ENCODE peak calls at places on chromosomes 3 and 15, in six cellular contexts. T is A549, B is GM12878, E is HepG2, D is K562, Q is upper lobe of left lung. U is an unnamed sample.

GRCh38 chr3:63706321-63707085 is 54.0 kb downstream of the SNTN start:
- ATAC-seq in B (no peak), Q (no peak), T (no peak), E (no peak), D (no peak), U (no peak)

GRCh38 chr3:69052567-69052898 is 400 bp upstream of the TMF1 start:
- ATAC-seq in E (no peak), T (peak), B (peak), Q (peak), D (no peak), U (peak)

GRCh38 chr15:90956551-90957104 is 1.9 kb downstream of the RCCD1 start:
- ATAC-seq in T (peak), D (no peak), B (peak), Q (peak), E (no peak), U (peak)

GRCh38 chr3:192825657-192826200 is 91.9 kb downstream of the MB21D2 start:
- ATAC-seq in D (peak), E (no peak), B (peak), T (peak), Q (no peak), U (no peak)

GRCh38 chr3:197811343-197811742 is 20.3 kb downstream of the LRCH3 start:
- ATAC-seq in B (no peak), E (no peak), D (peak), Q (no peak), T (no peak), U (peak)

GRCh38 chr3:154244644-154245043 is 79.6 kb downstream of the DHX36 start:
- ATAC-seq in B (no peak), D (no peak), T (no peak), Q (no peak), E (no peak), U (no peak)

GRCh38 chr15:75830910-75831805 is 12.1 kb upstream of the UBE2Q2 start:
- ATAC-seq in E (no peak), B (no peak), Q (no peak), T (no peak), D (peak), U (no peak)

GRCh38 chr3:16331319-16331883 is 66.4 kb downstream of the OXNAD1 start:
- ATAC-seq in B (no peak), E (no peak), T (no peak), D (no peak), Q (no peak), U (no peak)

GRCh38 chr3:12143949-12144504 is 14.7 kb downstream of the TIMP4 start:
- ATAC-seq in Q (peak), T (no peak), D (no peak), B (no peak), E (no peak), U (peak)

GRCh38 chr3:45538641-45538986 is 55.9 kb upstream of the LIMD1 start:
- ATAC-seq in Q (no peak), D (no peak), B (no peak), T (no peak), E (no peak), U (peak)

GRCh38 chr3:107957506-107957905 is 133.3 kb downstream of the CD47 start:
- ATAC-seq in Q (no peak), D (no peak), T (no peak), E (no peak), B (no peak), U (peak)

GRCh38 chr3:114623420-114624046 is 329.7 kb downstream of the TIGIT start:
- ATAC-seq in E (peak), B (no peak), D (no peak), Q (no peak), T (peak), U (peak)

GRCh38 chr15:62112616-62113593 is 46.1 kb downstream of the C2CD4A start:
- ATAC-seq in Q (peak), E (peak), B (no peak), D (peak), T (peak), U (no peak)

GRCh38 chr3:39082652-39083313 is 24.6 kb downstream of the GORASP1 start:
- ATAC-seq in T (no peak), B (no peak), Q (no peak), E (no peak), D (no peak), U (no peak)

GRCh38 chr15:64010719-64011118 is 35.6 kb downstream of the DAPK2 start:
- ATAC-seq in D (peak), T (peak), E (no peak), B (peak), Q (peak), U (no peak)

GRCh38 chr15:77671274-77672056 is 38.8 kb upstream of the LINGO1 start:
- ATAC-seq in D (no peak), Q (no peak), E (no peak), B (peak), T (no peak), U (no peak)

GRCh38 chr3:123110953-123111615 is 44.3 kb downstream of the PDIA5 start:
- ATAC-seq in B (no peak), Q (no peak), T (no peak), D (no peak), E (no peak), U (no peak)

GRCh38 chr15:77516076-77516475 is 95.4 kb downstream of the HMG20A start:
- ATAC-seq in T (no peak), B (no peak), E (no peak), Q (no peak), D (no peak), U (no peak)

GRCh38 chr3:55013145-55013544 is 85.3 kb upstream of the LRTM1 start:
- ATAC-seq in B (no peak), D (no peak), T (no peak), E (peak), Q (no peak), U (no peak)

GRCh38 chr3:98945006-98945626 is 43.6 kb upstream of the DCBLD2 start:
- ATAC-seq in D (no peak), Q (no peak), B (no peak), T (no peak), E (no peak), U (no peak)

GRCh38 chr3:32004111-32004790 is 22.7 kb downstream of the ZNF860 start:
- ATAC-seq in B (no peak), E (peak), Q (no peak), T (peak), D (peak), U (no peak)

GRCh38 chr3:195853036-195853435 is 41.3 kb upstream of the MUC4 start:
- ATAC-seq in T (no peak), D (no peak), B (no peak), E (no peak), Q (no peak), U (no peak)

GRCh38 chr3:8550619-8551018 is 49.0 kb downstream of the LMCD1 start:
- ATAC-seq in Q (no peak), T (no peak), B (no peak), D (no peak), E (no peak), U (peak)

GRCh38 chr3:76873509-76874242 is 166.2 kb upstream of the ROBO2 start:
- ATAC-seq in Q (no peak), E (peak), B (no peak), D (no peak), T (no peak), U (no peak)

GRCh38 chr3:53509494-53509893 is 15.1 kb downstream of the CACNA1D start:
- ATAC-seq in B (no peak), D (no peak), E (no peak), Q (no peak), T (no peak), U (no peak)

GRCh38 chr3:112670824-112671223 is 29.9 kb upstream of the CCDC80 start:
- ATAC-seq in B (no peak), Q (no peak), D (no peak), T (no peak), E (no peak), U (no peak)

GRCh38 chr3:197219627-197220026 is 78.8 kb downstream of the DLG1 start:
- ATAC-seq in T (no peak), E (no peak), B (no peak), Q (no peak), D (no peak), U (no peak)

GRCh38 chr3:25576146-25576545 is 88.6 kb downstream of the TOP2B start:
- ATAC-seq in B (no peak), T (no peak), D (no peak), Q (no peak), E (no peak), U (no peak)

GRCh38 chr3:167084566-167084965 is 295.5 kb downstream of the ZBBX start:
- ATAC-seq in E (no peak), T (no peak), B (no peak), D (no peak), Q (no peak), U (no peak)

GRCh38 chr3:126461450-126462070 is 14.1 kb downstream of the ZXDC start:
- ATAC-seq in Q (no peak), T (no peak), D (no peak), E (no peak), B (no peak), U (no peak)

GRCh38 chr3:133273346-133273745 is 126.5 kb upstream of the BFSP2 start:
- ATAC-seq in D (no peak), B (no peak), T (no peak), E (no peak), Q (no peak), U (no peak)

GRCh38 chr3:133271491-133271890 is 128.4 kb upstream of the BFSP2 start:
- ATAC-seq in D (no peak), E (no peak), T (no peak), B (no peak), Q (no peak), U (no peak)

GRCh38 chr3:133264920-133265319 is 134.9 kb upstream of the BFSP2 start:
- ATAC-seq in D (no peak), B (no peak), Q (no peak), T (no peak), E (no peak), U (no peak)

GRCh38 chr3:133269393-133269792 is 130.5 kb upstream of the BFSP2 start:
- ATAC-seq in D (no peak), B (no peak), Q (no peak), T (no peak), E (no peak), U (no peak)

DNA sequence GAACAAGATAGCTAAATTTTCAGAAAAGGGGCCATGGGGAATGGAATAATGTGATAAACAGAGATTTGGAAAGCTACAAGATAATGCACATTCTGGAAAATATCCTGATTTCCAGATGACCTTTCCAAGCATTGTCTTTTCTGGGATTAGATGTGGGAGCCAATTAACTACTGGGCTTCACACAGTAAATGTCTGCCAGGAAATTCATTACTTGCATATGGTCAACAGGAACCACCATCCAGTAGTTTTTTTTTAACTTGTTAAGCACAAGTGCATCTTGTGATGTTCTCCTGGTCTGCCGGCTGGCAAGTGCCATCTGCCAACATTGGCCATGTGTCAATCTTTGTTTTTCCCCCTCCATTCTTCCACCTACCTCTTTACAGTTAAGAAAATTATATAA is 131.1 kb upstream of the BFSP2 start:
- ATAC-seq in D (no peak), T (no peak), Q (no peak), E (no peak), B (no peak), U (no peak)
- TF ChIP-seq EP300 in D (no peak), T (no peak), Q (no peak), E (no peak), B (no peak), U (no peak)

GRCh38 chr15:33735143-33735542 is 233.2 kb upstream of the CHRM5 start:
- ATAC-seq in Q (no peak), E (no peak), D (no peak), B (no peak), T (no peak), U (no peak)

GRCh38 chr15:33730815-33731214 is 237.5 kb upstream of the CHRM5 start:
- ATAC-seq in T (no peak), E (no peak), D (no peak), Q (no peak), B (peak), U (no peak)

GRCh38 chr15:33724321-33725036 is 243.8 kb upstream of the CHRM5 start:
- ATAC-seq in Q (no peak), E (no peak), B (no peak), D (no peak), T (no peak), U (no peak)

DNA sequence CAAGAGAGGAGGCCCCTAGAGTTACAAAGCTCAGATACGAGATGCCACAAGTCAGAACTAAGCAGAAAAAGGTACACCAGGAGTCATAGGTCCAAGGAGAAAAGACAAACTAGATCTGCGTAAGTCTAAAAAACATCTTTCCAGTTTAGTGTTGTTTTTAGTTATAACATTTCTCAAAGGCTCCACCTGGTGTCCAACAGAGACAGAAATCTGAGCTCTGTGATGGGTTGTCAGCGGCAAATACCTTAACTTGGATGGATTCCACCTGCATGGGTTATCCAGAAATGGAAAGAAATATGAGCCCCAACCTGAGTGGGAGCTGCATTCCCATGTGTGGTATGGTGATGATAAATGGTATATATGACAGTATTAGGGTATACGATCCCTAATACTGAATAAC is 238.6 kb upstream of the CHRM5 start:
- ATAC-seq in E (no peak), B (no peak), T (peak), Q (no peak), D (no peak), U (no peak)
- TF ChIP-seq CTCF in E (peak), B (no peak), T (peak), Q (no peak), D (peak), U (no peak)

DNA sequence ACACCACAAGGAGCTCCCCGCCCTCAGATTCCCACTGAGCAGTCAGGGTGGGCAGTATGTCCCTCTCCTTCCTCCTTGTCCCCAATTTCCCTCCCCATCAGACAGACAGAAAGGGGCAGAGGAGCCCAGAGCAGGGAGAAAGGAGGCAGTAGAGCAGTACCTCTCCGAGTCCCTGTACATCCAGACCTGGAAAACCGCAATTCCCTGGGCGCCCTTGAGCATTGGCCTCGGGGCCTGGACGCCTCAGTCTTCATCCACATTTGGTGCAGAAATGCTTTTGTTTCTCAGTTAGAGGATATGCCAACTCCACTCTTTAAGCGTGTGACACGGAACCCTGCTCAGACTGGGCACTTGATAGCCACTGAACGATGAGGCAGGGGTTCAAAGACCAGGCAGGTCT is 5.9 kb downstream of the ISG20 start:
- ATAC-seq in E (no peak), D (no peak), Q (no peak), T (no peak), B (no peak), U (no peak)
- TF ChIP-seq EP300 in E (no peak), D (no peak), Q (no peak), T (no peak), B (no peak), U (no peak)

DNA sequence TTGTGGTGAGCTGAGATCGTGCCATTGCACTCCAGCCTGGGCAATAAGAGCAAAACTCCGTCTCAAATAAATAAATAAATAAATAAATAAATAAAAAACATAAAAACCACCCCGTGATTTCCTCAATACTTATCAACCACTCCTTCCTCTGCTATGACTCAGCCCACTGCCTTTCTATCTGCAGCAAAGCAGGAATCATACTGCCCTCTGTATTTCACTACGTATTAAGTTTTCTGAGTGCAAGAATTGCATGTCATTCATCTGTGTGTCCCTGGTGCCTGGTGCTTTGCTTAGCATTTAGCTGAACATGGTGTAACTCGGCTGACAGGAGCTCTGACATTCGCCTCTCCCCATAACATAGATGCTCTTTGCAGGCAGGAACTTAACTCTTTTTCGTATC is 7.1 kb downstream of the LSG1 start:
- ATAC-seq in E (no peak), T (peak), Q (no peak), D (no peak), B (no peak), U (no peak)
- TF ChIP-seq CTCF in E (no peak), T (no peak), Q (no peak), D (no peak), B (no peak), U (no peak)

GRCh38 chr3:143847787-143848631 is at the start of gene SLC9A9:
- ATAC-seq in B (peak), T (peak), D (peak), E (no peak), Q (peak), U (peak)
- TF ChIP-seq EP300 in B (no peak), T (no peak), D (no peak), E (no peak), Q (no peak), U (no peak)

GRCh38 chr3:66037330-66037985 is 1.3 kb downstream of the MAGI1 start:
- ATAC-seq in D (peak), B (no peak), Q (peak), E (peak), T (peak), U (no peak)
- TF ChIP-seq CTCF in D (no peak), B (no peak), Q (peak), E (peak), T (no peak), U (peak)

GRCh38 chr15:55403531-55403930 is 4.6 kb downstream of the CCPG1 start:
- ATAC-seq in D (peak), T (no peak), E (no peak), B (peak), Q (no peak), U (no peak)

GRCh38 chr15:55407631-55407948 is 569 bp downstream of the CCPG1 start:
- ATAC-seq in T (no peak), B (no peak), E (peak), D (no peak), Q (no peak), U (no peak)

GRCh38 chr15:55402707-55403106 is 5.5 kb downstream of the CCPG1 start:
- ATAC-seq in T (no peak), D (no peak), Q (no peak), B (peak), E (no peak), U (no peak)

DNA sequence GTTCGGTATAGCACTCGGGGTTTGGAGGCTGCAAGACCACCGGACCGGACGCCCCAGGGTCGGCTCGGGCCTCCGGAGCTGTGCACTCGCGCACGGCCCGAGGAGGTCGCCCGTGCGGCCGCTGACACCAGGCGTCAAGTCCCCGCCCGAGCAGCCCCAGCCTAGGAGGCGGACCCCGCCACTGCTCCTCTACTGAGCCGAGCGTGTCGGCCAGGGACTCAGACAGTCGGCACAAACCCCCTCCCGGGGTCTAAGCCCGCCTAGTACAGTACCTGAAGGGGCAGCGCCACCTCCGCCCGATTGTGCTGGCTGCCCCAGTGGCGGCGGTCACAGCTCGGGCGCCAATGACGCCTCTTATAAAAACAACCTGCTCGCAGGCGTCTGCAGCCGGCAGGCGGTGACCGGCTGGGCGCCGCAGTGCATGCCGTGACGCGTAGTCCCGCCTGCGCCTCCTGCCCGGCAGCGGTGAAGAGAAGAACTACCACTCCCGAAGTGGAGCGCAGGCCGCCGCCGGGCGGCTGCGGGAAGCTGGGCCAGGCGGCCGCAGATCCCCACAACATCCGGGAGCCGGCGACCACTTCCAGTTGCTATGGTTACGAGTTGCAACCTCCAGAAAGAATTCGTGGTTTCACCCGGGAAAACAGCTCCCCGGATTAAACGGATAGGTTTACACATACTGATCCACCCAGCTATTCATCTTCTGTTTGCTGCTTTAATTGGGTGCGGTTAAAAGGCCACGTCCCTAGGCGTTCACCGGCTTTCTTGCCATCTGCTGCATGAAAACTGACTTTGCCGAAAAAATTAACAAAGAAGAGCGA is at the start of the genes CCPG1 and PIERCE2:
- ATAC-seq in E (peak), T (peak), B (peak), Q (peak), D (peak), U (peak)
- TF ChIP-seq EP300 in E (no peak), T (no peak), B (peak), Q (no peak), D (no peak), U (no peak)